ENCODE peak calls at places on chromosomes 3 and 15, in seven cellular contexts. One of them, this sample, is unnamed.

GRCh38 chr15:26358708-26359107 is 414.2 kb downstream of the GABRB3 start:
- DNase-seq in AG04450: no peak
- DNase-seq in AG10803: no peak
- DNase-seq in ovary: no peak
- DNase-seq in suprapubic skin: no peak
- DNase-seq in effector memory CD4-positive, alpha-beta T cell: no peak
- DNase-seq in Peyer's patch: no peak
- DNase-seq in this sample: no peak

GRCh38 chr3:60301142-60301541 is 950.1 kb downstream of the FHIT start:
- DNase-seq in effector memory CD4-positive, alpha-beta T cell: no peak
- DNase-seq in suprapubic skin: no peak
- DNase-seq in AG10803: peak; percentile 83
- DNase-seq in AG04450: peak; percentile 76
- DNase-seq in ovary: no peak
- DNase-seq in Peyer's patch: no peak
- DNase-seq in this sample: peak; percentile 64

GRCh38 chr3:186532641-186533072 is 11.5 kb downstream of the CRYGS start:
- DNase-seq in suprapubic skin: no peak
- DNase-seq in AG10803: no peak
- DNase-seq in AG04450: no peak
- DNase-seq in Peyer's patch: peak; percentile 69
- DNase-seq in ovary: no peak
- DNase-seq in effector memory CD4-positive, alpha-beta T cell: no peak
- DNase-seq in this sample: no peak

GRCh38 chr3:52524258-52524751 is 9.4 kb downstream of the NT5DC2 start:
- DNase-seq in Peyer's patch: no peak
- DNase-seq in AG10803: no peak
- DNase-seq in suprapubic skin: peak; percentile 62
- DNase-seq in ovary: peak; percentile 26
- DNase-seq in AG04450: no peak
- DNase-seq in effector memory CD4-positive, alpha-beta T cell: no peak
- DNase-seq in this sample: no peak

GRCh38 chr3:8837172-8837571 is 67.8 kb upstream of the OXTR start:
- DNase-seq in Peyer's patch: no peak
- DNase-seq in suprapubic skin: no peak
- DNase-seq in AG10803: peak; percentile 74
- DNase-seq in AG04450: no peak
- DNase-seq in effector memory CD4-positive, alpha-beta T cell: no peak
- DNase-seq in ovary: no peak
- DNase-seq in this sample: peak; percentile 88

GRCh38 chr15:40847225-40847961 is 3.5 kb downstream of the SPINT1 start:
- DNase-seq in effector memory CD4-positive, alpha-beta T cell: no peak
- DNase-seq in suprapubic skin: no peak
- DNase-seq in Peyer's patch: peak; percentile 55
- DNase-seq in ovary: no peak
- DNase-seq in AG04450: no peak
- DNase-seq in AG10803: no peak
- DNase-seq in this sample: no peak

GRCh38 chr3:133568294-133569014 is 5.0 kb upstream of the CDV3 start:
- DNase-seq in Peyer's patch: no peak
- DNase-seq in effector memory CD4-positive, alpha-beta T cell: no peak
- DNase-seq in suprapubic skin: no peak
- DNase-seq in AG10803: peak; percentile 89
- DNase-seq in AG04450: no peak
- DNase-seq in ovary: no peak
- DNase-seq in this sample: peak; percentile 72

GRCh38 chr3:134708671-134709070 is 57.8 kb upstream of the KY start:
- DNase-seq in AG04450: no peak
- DNase-seq in Peyer's patch: no peak
- DNase-seq in suprapubic skin: no peak
- DNase-seq in effector memory CD4-positive, alpha-beta T cell: no peak
- DNase-seq in AG10803: no peak
- DNase-seq in ovary: no peak
- DNase-seq in this sample: no peak

GRCh38 chr15:22780267-22780666 is 6.2 kb upstream of the NIPA1 start:
- DNase-seq in suprapubic skin: no peak
- DNase-seq in ovary: no peak
- DNase-seq in AG10803: no peak
- DNase-seq in effector memory CD4-positive, alpha-beta T cell: no peak
- DNase-seq in Peyer's patch: no peak
- DNase-seq in AG04450: no peak
- DNase-seq in this sample: no peak

GRCh38 chr15:64878708-64879107 is 33.0 kb upstream of the ANKDD1A start:
- DNase-seq in Peyer's patch: no peak
- DNase-seq in ovary: no peak
- DNase-seq in suprapubic skin: no peak
- DNase-seq in effector memory CD4-positive, alpha-beta T cell: no peak
- DNase-seq in AG10803: no peak
- DNase-seq in AG04450: no peak
- DNase-seq in this sample: no peak

GRCh38 chr3:150757768-150758167 is 5.2 kb downstream of the SIAH2 start:
- DNase-seq in AG04450: no peak
- DNase-seq in suprapubic skin: no peak
- DNase-seq in ovary: no peak
- DNase-seq in Peyer's patch: no peak
- DNase-seq in AG10803: no peak
- DNase-seq in effector memory CD4-positive, alpha-beta T cell: no peak
- DNase-seq in this sample: no peak

GRCh38 chr3:150754896-150755295 is 8.1 kb downstream of the SIAH2 start:
- DNase-seq in Peyer's patch: no peak
- DNase-seq in effector memory CD4-positive, alpha-beta T cell: no peak
- DNase-seq in AG10803: no peak
- DNase-seq in suprapubic skin: no peak
- DNase-seq in AG04450: no peak
- DNase-seq in ovary: no peak
- DNase-seq in this sample: no peak

GRCh38 chr3:150757364-150757763 is 5.6 kb downstream of the SIAH2 start:
- DNase-seq in Peyer's patch: no peak
- DNase-seq in AG10803: no peak
- DNase-seq in AG04450: no peak
- DNase-seq in ovary: no peak
- DNase-seq in suprapubic skin: no peak
- DNase-seq in effector memory CD4-positive, alpha-beta T cell: no peak
- DNase-seq in this sample: no peak

GRCh38 chr3:150755902-150756301 is 7.1 kb downstream of the SIAH2 start:
- DNase-seq in effector memory CD4-positive, alpha-beta T cell: no peak
- DNase-seq in Peyer's patch: no peak
- DNase-seq in suprapubic skin: no peak
- DNase-seq in AG10803: peak; percentile 60
- DNase-seq in AG04450: no peak
- DNase-seq in ovary: no peak
- DNase-seq in this sample: no peak

GRCh38 chr3:150756491-150757059 is 6.4 kb downstream of the SIAH2 start:
- DNase-seq in effector memory CD4-positive, alpha-beta T cell: no peak
- DNase-seq in ovary: no peak
- DNase-seq in Peyer's patch: no peak
- DNase-seq in suprapubic skin: no peak
- DNase-seq in AG04450: no peak
- DNase-seq in AG10803: no peak
- DNase-seq in this sample: no peak
- H3K4me3 ChIP-seq in effector memory CD4-positive, alpha-beta T cell: no peak overlapping the region
- H3K4me3 ChIP-seq in ovary: no peak overlapping the region
- H3K4me3 ChIP-seq in Peyer's patch: no peak overlapping the region
- H3K4me3 ChIP-seq in suprapubic skin: no peak overlapping the region
- H3K4me3 ChIP-seq in AG04450: no peak overlapping the region
- H3K4me3 ChIP-seq in AG10803: no peak overlapping the region
- H3K4me3 ChIP-seq in this sample: no peak overlapping the region

GRCh38 chr3:10437272-10437994 is 68.0 kb downstream of the ATP2B2 start:
- DNase-seq in AG10803: peak; percentile 35
- DNase-seq in Peyer's patch: peak; percentile 67
- DNase-seq in effector memory CD4-positive, alpha-beta T cell: peak; percentile 20
- DNase-seq in AG04450: peak; percentile 29
- DNase-seq in ovary: no peak
- DNase-seq in suprapubic skin: no peak
- DNase-seq in this sample: peak; percentile 56
- H3K4me3 ChIP-seq in AG10803: no peak overlapping the region
- H3K4me3 ChIP-seq in Peyer's patch: no peak overlapping the region
- H3K4me3 ChIP-seq in effector memory CD4-positive, alpha-beta T cell: no peak overlapping the region
- H3K4me3 ChIP-seq in AG04450: no peak overlapping the region
- H3K4me3 ChIP-seq in ovary: no peak overlapping the region
- H3K4me3 ChIP-seq in suprapubic skin: no peak overlapping the region
- H3K4me3 ChIP-seq in this sample: no peak overlapping the region

GRCh38 chr15:71443538-71443937 is 328.3 kb downstream of the THSD4 start:
- DNase-seq in Peyer's patch: peak; percentile 21
- DNase-seq in ovary: peak; percentile 46
- DNase-seq in AG04450: no peak
- DNase-seq in suprapubic skin: no peak
- DNase-seq in AG10803: peak; percentile 44
- DNase-seq in effector memory CD4-positive, alpha-beta T cell: no peak
- DNase-seq in this sample: no peak

GRCh38 chr15:71444866-71445590 is 329.8 kb downstream of the THSD4 start:
- DNase-seq in ovary: no peak
- DNase-seq in Peyer's patch: no peak
- DNase-seq in effector memory CD4-positive, alpha-beta T cell: no peak
- DNase-seq in AG10803: no peak
- DNase-seq in suprapubic skin: no peak
- DNase-seq in AG04450: no peak
- DNase-seq in this sample: no peak

GRCh38 chr15:71440479-71441071 is 325.3 kb downstream of the THSD4 start:
- DNase-seq in AG10803: peak; percentile 74
- DNase-seq in AG04450: peak; percentile 37
- DNase-seq in ovary: no peak
- DNase-seq in suprapubic skin: no peak
- DNase-seq in effector memory CD4-positive, alpha-beta T cell: no peak
- DNase-seq in Peyer's patch: no peak
- DNase-seq in this sample: peak; percentile 39

GRCh38 chr15:71447328-71448250 is 332.3 kb downstream of the THSD4 start:
- DNase-seq in AG10803: peak; percentile 18
- DNase-seq in Peyer's patch: no peak
- DNase-seq in suprapubic skin: no peak
- DNase-seq in ovary: no peak
- DNase-seq in effector memory CD4-positive, alpha-beta T cell: no peak
- DNase-seq in AG04450: no peak
- DNase-seq in this sample: peak; percentile 31

GRCh38 chr15:71444032-71444810 is 328.9 kb downstream of the THSD4 start:
- DNase-seq in ovary: no peak
- DNase-seq in AG04450: no peak
- DNase-seq in suprapubic skin: no peak
- DNase-seq in effector memory CD4-positive, alpha-beta T cell: no peak
- DNase-seq in AG10803: no peak
- DNase-seq in Peyer's patch: no peak
- DNase-seq in this sample: no peak
- H3K4me3 ChIP-seq in ovary: no peak overlapping the region
- H3K4me3 ChIP-seq in AG04450: no peak overlapping the region
- H3K4me3 ChIP-seq in suprapubic skin: no peak overlapping the region
- H3K4me3 ChIP-seq in effector memory CD4-positive, alpha-beta T cell: no peak overlapping the region
- H3K4me3 ChIP-seq in AG10803: no peak overlapping the region
- H3K4me3 ChIP-seq in Peyer's patch: no peak overlapping the region
- H3K4me3 ChIP-seq in this sample: no peak overlapping the region

DNA sequence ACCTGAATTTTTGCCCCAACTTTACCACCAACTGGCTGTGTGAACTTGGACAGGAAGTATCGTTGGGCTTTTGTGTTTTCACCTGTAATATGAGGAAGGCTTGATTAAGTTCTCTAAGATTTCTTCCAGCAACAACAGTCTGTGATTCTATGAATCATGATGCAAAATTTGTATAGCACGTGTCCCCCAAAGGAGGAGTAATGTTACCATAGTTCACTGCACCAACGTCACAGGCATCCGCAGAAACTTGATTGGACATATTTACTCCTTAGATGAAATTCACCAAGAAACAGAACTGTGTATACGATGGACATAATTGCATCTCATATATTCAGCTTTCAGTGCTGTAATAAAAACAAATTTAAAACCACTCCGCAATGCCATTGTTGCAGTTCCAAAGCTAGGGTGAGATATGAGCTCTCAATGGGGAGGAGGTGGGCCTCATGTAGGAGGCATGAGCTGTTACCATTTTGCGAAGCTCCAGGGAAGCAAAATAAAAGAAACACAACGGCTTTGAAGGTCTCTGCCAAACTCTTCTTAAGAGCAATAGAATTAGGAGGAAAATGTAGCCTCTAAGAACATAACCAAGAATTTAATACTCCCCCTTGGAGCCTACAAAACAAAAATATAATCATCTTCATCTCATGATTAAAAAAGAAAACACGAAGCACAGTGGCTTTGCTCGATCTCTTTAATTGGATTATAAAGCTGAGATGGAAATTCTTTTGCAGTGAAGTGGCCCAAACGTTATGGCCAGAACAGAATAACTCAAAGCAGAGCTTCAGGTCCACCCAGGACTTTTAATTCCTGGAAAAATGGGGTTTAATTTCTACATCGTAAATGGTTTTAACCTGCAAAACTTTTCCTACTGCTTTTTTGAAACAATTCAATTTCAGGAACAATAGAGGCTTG is 80.7 kb downstream of the CHST2 start:
- DNase-seq in suprapubic skin: no peak
- DNase-seq in Peyer's patch: no peak
- DNase-seq in ovary: no peak
- DNase-seq in AG10803: peak; percentile 21
- DNase-seq in AG04450: no peak
- DNase-seq in effector memory CD4-positive, alpha-beta T cell: no peak
- DNase-seq in this sample: peak; percentile 24
- H3K4me3 ChIP-seq in suprapubic skin: no peak overlapping the region
- H3K4me3 ChIP-seq in Peyer's patch: no peak overlapping the region
- H3K4me3 ChIP-seq in ovary: no peak overlapping the region
- H3K4me3 ChIP-seq in AG10803: no peak overlapping the region
- H3K4me3 ChIP-seq in AG04450: no peak overlapping the region
- H3K4me3 ChIP-seq in effector memory CD4-positive, alpha-beta T cell: no peak overlapping the region
- H3K4me3 ChIP-seq in this sample: no peak overlapping the region

GRCh38 chr15:91227062-91227461 is 127.0 kb downstream of the SV2B start:
- DNase-seq in AG10803: no peak
- DNase-seq in suprapubic skin: no peak
- DNase-seq in ovary: no peak
- DNase-seq in effector memory CD4-positive, alpha-beta T cell: no peak
- DNase-seq in AG04450: no peak
- DNase-seq in Peyer's patch: no peak
- DNase-seq in this sample: no peak
- H3K4me3 ChIP-seq in AG10803: no peak overlapping the region
- H3K4me3 ChIP-seq in suprapubic skin: no peak overlapping the region
- H3K4me3 ChIP-seq in ovary: no peak overlapping the region
- H3K4me3 ChIP-seq in effector memory CD4-positive, alpha-beta T cell: no peak overlapping the region
- H3K4me3 ChIP-seq in AG04450: no peak overlapping the region
- H3K4me3 ChIP-seq in Peyer's patch: no peak overlapping the region
- H3K4me3 ChIP-seq in this sample: no peak overlapping the region

DNA sequence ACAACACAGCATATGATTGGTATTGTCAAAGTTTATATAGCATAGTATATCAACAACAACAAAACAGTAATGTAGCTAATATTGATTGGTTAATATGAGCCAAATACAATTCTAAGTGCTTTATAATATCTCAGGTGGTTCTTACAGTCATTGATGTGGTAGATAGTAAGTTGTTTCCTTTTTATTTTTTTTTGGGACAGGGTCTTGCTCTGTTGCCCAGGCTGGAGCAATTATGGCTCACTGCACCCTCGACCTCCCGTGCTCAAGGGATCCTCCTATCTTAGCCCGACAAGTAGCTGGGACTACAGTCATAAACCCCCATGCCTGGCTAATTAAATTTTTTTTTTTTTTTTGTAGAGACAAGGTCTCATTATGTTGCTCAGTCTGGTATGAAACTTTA is 2.7 kb downstream of the RNF13 start:
- DNase-seq in effector memory CD4-positive, alpha-beta T cell: no peak
- DNase-seq in suprapubic skin: no peak
- DNase-seq in ovary: no peak
- DNase-seq in AG10803: no peak
- DNase-seq in Peyer's patch: no peak
- DNase-seq in AG04450: no peak
- DNase-seq in this sample: no peak
- H3K4me3 ChIP-seq in effector memory CD4-positive, alpha-beta T cell: no peak overlapping the region
- H3K4me3 ChIP-seq in suprapubic skin: peak overlapping the region; percentile 85
- H3K4me3 ChIP-seq in ovary: no peak overlapping the region
- H3K4me3 ChIP-seq in AG10803: no peak overlapping the region
- H3K4me3 ChIP-seq in Peyer's patch: no peak overlapping the region
- H3K4me3 ChIP-seq in AG04450: no peak overlapping the region
- H3K4me3 ChIP-seq in this sample: no peak overlapping the region

This sample was measured in skeletal muscle cell.